ENCODE peak calls at places on chromosomes 13 and 19, in eight cellular contexts. P, R, J, E, N, H, V and M are unnamed samples.

GRCh38 chr19:31304877-31305312 is 44.3 kb downstream of the TSHZ3 start:
- DNase-seq in P (no peak), R (no peak), J (no peak), E (no peak), N (no peak), H (peak), V (no peak), M (no peak)

GRCh38 chr19:30931307-30931706 is 417.9 kb downstream of the TSHZ3 start:
- DNase-seq in P (no peak), R (no peak), J (no peak), E (no peak), N (no peak), H (no peak), V (no peak), M (no peak)

GRCh38 chr19:36577271-36577996 is 4.3 kb upstream of the ZNF529 start:
- DNase-seq in P (no peak), R (no peak), J (no peak), E (no peak), N (peak), H (no peak), V (no peak), M (no peak)

GRCh38 chr19:35123573-35123972 is 8.0 kb downstream of the FXYD3 start:
- DNase-seq in P (no peak), R (peak), J (no peak), E (peak), N (no peak), H (no peak), V (no peak), M (no peak)

GRCh38 chr19:8221161-8221560 is 12.0 kb downstream of the CERS4 start:
- DNase-seq in P (no peak), R (no peak), J (no peak), E (no peak), N (no peak), H (no peak), V (no peak), M (no peak)

GRCh38 chr13:106474906-106475305 is 60.6 kb downstream of the EFNB2 start:
- DNase-seq in P (no peak), R (no peak), J (no peak), E (no peak), N (no peak), H (no peak), V (no peak), M (no peak)

GRCh38 chr19:4641132-4641531 is 1.8 kb downstream of the TNFAIP8L1 start:
- DNase-seq in P (no peak), R (no peak), J (no peak), E (no peak), N (no peak), H (no peak), V (no peak), M (no peak)

GRCh38 chr19:49374665-49375434 is 11.2 kb downstream of the DKKL1 start:
- DNase-seq in P (no peak), R (no peak), J (no peak), E (no peak), N (no peak), H (no peak), V (no peak), M (no peak)

GRCh38 chr19:7224205-7224833 is 69.9 kb downstream of the INSR start:
- DNase-seq in P (no peak), R (no peak), J (no peak), E (no peak), N (peak), H (peak), V (no peak), M (no peak)

GRCh38 chr19:392375-392970 is 16.5 kb downstream of the C2CD4C start:
- DNase-seq in P (no peak), R (no peak), J (no peak), E (no peak), N (no peak), H (no peak), V (no peak), M (no peak)

GRCh38 chr19:16330811-16331690 is 6.4 kb downstream of the KLF2 start:
- DNase-seq in P (no peak), R (no peak), J (no peak), E (no peak), N (no peak), H (no peak), V (no peak), M (no peak)

GRCh38 chr19:1700733-1701663 is 48.6 kb upstream of the TCF3 start:
- DNase-seq in P (no peak), R (no peak), J (no peak), E (no peak), N (no peak), H (no peak), V (no peak), M (no peak)

GRCh38 chr19:48964205-48965032 is 690 bp upstream of the FTL start:
- DNase-seq in P (peak), R (no peak), J (no peak), E (no peak), N (peak), H (peak), V (no peak), M (no peak)

GRCh38 chr13:40149611-40150283 is 494.3 kb downstream of the COG6 start:
- DNase-seq in P (peak), R (no peak), J (peak), E (no peak), N (no peak), H (peak), V (no peak), M (no peak)

GRCh38 chr13:42283574-42283973 is 11.6 kb downstream of the AKAP11 start:
- DNase-seq in P (no peak), R (no peak), J (no peak), E (peak), N (no peak), H (no peak), V (no peak), M (no peak)

GRCh38 chr19:2634228-2634951 is 68.1 kb downstream of the GNG7 start:
- DNase-seq in P (no peak), R (peak), J (no peak), E (no peak), N (no peak), H (peak), V (no peak), M (no peak)

GRCh38 chr13:97224544-97225324 is 2.6 kb downstream of the MBNL2 start:
- DNase-seq in P (no peak), R (peak), J (no peak), E (peak), N (peak), H (peak), V (no peak), M (peak)